ENCODE peak calls at places on chromosomes 6 and 20, in six cellular contexts. One of them, this sample, is unnamed.

GRCh38 chr6:33856655-33857054 is 52.9 kb upstream of the MLN start:
- DNase-seq in heart right ventricle: no peak
- DNase-seq in endothelial cell: no peak
- DNase-seq in CD4-positive, alpha-beta memory T cell: peak
- DNase-seq in kidney glomerular epithelial cell: no peak
- DNase-seq in NCI-H2081: no peak
- DNase-seq in this sample: peak

GRCh38 chr6:102398788-102399390 is 1005.4 kb downstream of the GRIK2 start:
- DNase-seq in heart right ventricle: no peak
- DNase-seq in endothelial cell: no peak
- DNase-seq in CD4-positive, alpha-beta memory T cell: no peak
- DNase-seq in kidney glomerular epithelial cell: no peak
- DNase-seq in NCI-H2081: no peak
- DNase-seq in this sample: no peak

GRCh38 chr20:43942213-43942590 is 27.6 kb downstream of the TOX2 start:
- DNase-seq in heart right ventricle: no peak
- DNase-seq in endothelial cell: no peak
- DNase-seq in CD4-positive, alpha-beta memory T cell: no peak
- DNase-seq in kidney glomerular epithelial cell: no peak
- DNase-seq in NCI-H2081: no peak
- DNase-seq in this sample: no peak

GRCh38 chr20:46990017-46990810 is 95.6 kb downstream of the EYA2 start:
- DNase-seq in heart right ventricle: no peak
- DNase-seq in endothelial cell: no peak
- DNase-seq in CD4-positive, alpha-beta memory T cell: no peak
- DNase-seq in kidney glomerular epithelial cell: no peak
- DNase-seq in NCI-H2081: no peak
- DNase-seq in this sample: no peak

GRCh38 chr6:169250660-169251059 is 3.0 kb downstream of the THBS2 start:
- DNase-seq in heart right ventricle: no peak
- DNase-seq in endothelial cell: no peak
- DNase-seq in CD4-positive, alpha-beta memory T cell: no peak
- DNase-seq in kidney glomerular epithelial cell: peak
- DNase-seq in NCI-H2081: no peak
- DNase-seq in this sample: no peak

GRCh38 chr20:59645761-59646171 is 41.4 kb downstream of the PHACTR3 start:
- DNase-seq in heart right ventricle: no peak
- DNase-seq in endothelial cell: no peak
- DNase-seq in CD4-positive, alpha-beta memory T cell: no peak
- DNase-seq in kidney glomerular epithelial cell: no peak
- DNase-seq in NCI-H2081: no peak
- DNase-seq in this sample: no peak

GRCh38 chr20:25238319-25239037 is 9.4 kb upstream of the PYGB start:
- DNase-seq in heart right ventricle: no peak
- DNase-seq in endothelial cell: no peak
- DNase-seq in CD4-positive, alpha-beta memory T cell: no peak
- DNase-seq in kidney glomerular epithelial cell: no peak
- DNase-seq in NCI-H2081: no peak
- DNase-seq in this sample: no peak

GRCh38 chr20:40286991-40287531 is 402.0 kb downstream of the MAFB start:
- DNase-seq in heart right ventricle: peak
- DNase-seq in endothelial cell: no peak
- DNase-seq in CD4-positive, alpha-beta memory T cell: no peak
- DNase-seq in kidney glomerular epithelial cell: no peak
- DNase-seq in NCI-H2081: no peak
- DNase-seq in this sample: no peak

GRCh38 chr6:143802833-143803565 is 40.1 kb upstream of the LTV1 start:
- DNase-seq in heart right ventricle: no peak
- DNase-seq in endothelial cell: no peak
- DNase-seq in CD4-positive, alpha-beta memory T cell: no peak
- DNase-seq in kidney glomerular epithelial cell: no peak
- DNase-seq in NCI-H2081: no peak
- DNase-seq in this sample: no peak

GRCh38 chr20:58568441-58568931 is 53.3 kb upstream of the APCDD1L start:
- DNase-seq in heart right ventricle: no peak
- DNase-seq in endothelial cell: no peak
- DNase-seq in CD4-positive, alpha-beta memory T cell: no peak
- DNase-seq in kidney glomerular epithelial cell: no peak
- DNase-seq in NCI-H2081: no peak
- DNase-seq in this sample: no peak

GRCh38 chr6:150200428-150201105 is 57.7 kb downstream of the PPP1R14C start:
- DNase-seq in heart right ventricle: no peak
- DNase-seq in endothelial cell: no peak
- DNase-seq in CD4-positive, alpha-beta memory T cell: no peak
- DNase-seq in kidney glomerular epithelial cell: no peak
- DNase-seq in NCI-H2081: no peak
- DNase-seq in this sample: no peak

GRCh38 chr6:3409699-3410384 is 47.0 kb downstream of the SLC22A23 start:
- DNase-seq in heart right ventricle: no peak
- DNase-seq in endothelial cell: no peak
- DNase-seq in CD4-positive, alpha-beta memory T cell: no peak
- DNase-seq in kidney glomerular epithelial cell: peak
- DNase-seq in NCI-H2081: no peak
- DNase-seq in this sample: no peak